ENCODE peak calls at places on chromosome 11, in four cellular contexts. One of them, this sample, is unnamed.

GRCh38 chr11:85721191-85721590 is 35.2 kb upstream of the CCDC89 start:
- DNase-seq in HCT116: no peak
- DNase-seq in HepG2: no peak
- DNase-seq in K562: no peak
- DNase-seq in this sample: no peak

GRCh38 chr11:94519478-94520084 is 7.3 kb downstream of the C11orf97 start:
- DNase-seq in HCT116: peak
- DNase-seq in HepG2: no peak
- DNase-seq in K562: peak
- DNase-seq in this sample: no peak

GRCh38 chr11:72842644-72843330 is 28.6 kb downstream of the ATG16L2 start:
- DNase-seq in HCT116: no peak
- DNase-seq in HepG2: no peak
- DNase-seq in K562: no peak
- DNase-seq in this sample: no peak

GRCh38 chr11:117870176-117870952 is 6.1 kb downstream of the FXYD6 start:
- DNase-seq in HCT116: no peak
- DNase-seq in HepG2: no peak
- DNase-seq in K562: no peak
- DNase-seq in this sample: no peak

GRCh38 chr11:10568486-10568941 is at the start of gene LYVE1:
- DNase-seq in HCT116: no peak
- DNase-seq in HepG2: peak
- DNase-seq in K562: peak
- DNase-seq in this sample: no peak

GRCh38 chr11:123477205-123477907 is 47.3 kb downstream of the GRAMD1B start:
- DNase-seq in HCT116: no peak
- DNase-seq in HepG2: no peak
- DNase-seq in K562: no peak
- DNase-seq in this sample: no peak

GRCh38 chr11:59891781-59892181 is 13.2 kb downstream of the OOSP3 start:
- DNase-seq in HCT116: no peak
- DNase-seq in HepG2: no peak
- DNase-seq in K562: peak
- DNase-seq in this sample: no peak

GRCh38 chr11:3120071-3120792 is 44.9 kb downstream of the OSBPL5 start:
- DNase-seq in HCT116: no peak
- DNase-seq in HepG2: no peak
- DNase-seq in K562: no peak
- DNase-seq in this sample: no peak

GRCh38 chr11:33291004-33291777 is 34.0 kb downstream of the HIPK3 start:
- DNase-seq in HCT116: no peak
- DNase-seq in HepG2: no peak
- DNase-seq in K562: no peak
- DNase-seq in this sample: peak

GRCh38 chr11:86370171-86370570 is 4.5 kb upstream of the CCDC81 start:
- DNase-seq in HCT116: no peak
- DNase-seq in HepG2: no peak
- DNase-seq in K562: no peak
- DNase-seq in this sample: no peak

GRCh38 chr11:82047200-82047599 is 686.5 kb downstream of the FAM181B start:
- DNase-seq in HCT116: no peak
- DNase-seq in HepG2: no peak
- DNase-seq in K562: no peak
- DNase-seq in this sample: no peak

GRCh38 chr11:122097419-122098001 is 18.5 kb downstream of the BLID start:
- DNase-seq in HCT116: no peak
- DNase-seq in HepG2: no peak
- DNase-seq in K562: no peak
- DNase-seq in this sample: no peak

GRCh38 chr11:42112896-42113295 is 653.4 kb upstream of the LRRC4C start:
- DNase-seq in HCT116: no peak
- DNase-seq in HepG2: no peak
- DNase-seq in K562: no peak
- DNase-seq in this sample: no peak

GRCh38 chr11:121841487-121842167 is 274.4 kb downstream of the BLID start:
- DNase-seq in HCT116: no peak
- DNase-seq in HepG2: peak
- DNase-seq in K562: no peak
- DNase-seq in this sample: no peak

GRCh38 chr11:4960877-4961276 is 5.4 kb upstream of the OR51A2 start:
- DNase-seq in HCT116: no peak
- DNase-seq in HepG2: no peak
- DNase-seq in K562: no peak
- DNase-seq in this sample: no peak

GRCh38 chr11:27717801-27718229 is 17.6 kb upstream of the BDNF start:
- DNase-seq in HCT116: no peak
- DNase-seq in HepG2: no peak
- DNase-seq in K562: no peak
- DNase-seq in this sample: no peak

GRCh38 chr11:130203766-130204702 is 44.5 kb downstream of the ST14 start:
- DNase-seq in HCT116: no peak
- DNase-seq in HepG2: no peak
- DNase-seq in K562: no peak
- DNase-seq in this sample: no peak

GRCh38 chr11:83194284-83195175 is 1.0 kb downstream of the ANKRD42 start:
- DNase-seq in HCT116: no peak
- DNase-seq in HepG2: peak
- DNase-seq in K562: peak
- DNase-seq in this sample: no peak

GRCh38 chr11:122375687-122376399 is 259.8 kb upstream of the BLID start:
- DNase-seq in HCT116: peak
- DNase-seq in HepG2: no peak
- DNase-seq in K562: no peak
- DNase-seq in this sample: peak

GRCh38 chr11:80815752-80816453 is 1375.1 kb upstream of the TENM4 start:
- DNase-seq in HCT116: no peak
- DNase-seq in HepG2: no peak
- DNase-seq in K562: no peak
- DNase-seq in this sample: peak

GRCh38 chr11:110331626-110332025 is 35.2 kb upstream of the RDX start:
- DNase-seq in HCT116: no peak
- DNase-seq in HepG2: no peak
- DNase-seq in K562: no peak
- DNase-seq in this sample: no peak

GRCh38 chr11:119629085-119629484 is 99.9 kb downstream of the NECTIN1 start:
- DNase-seq in HCT116: no peak
- DNase-seq in HepG2: no peak
- DNase-seq in K562: no peak
- DNase-seq in this sample: no peak

GRCh38 chr11:32374261-32374711 is 61.1 kb downstream of the WT1 start:
- DNase-seq in HCT116: peak
- DNase-seq in HepG2: peak
- DNase-seq in K562: peak
- DNase-seq in this sample: peak

GRCh38 chr11:129950319-129951034 is 52.2 kb downstream of the PRDM10 start:
- DNase-seq in HCT116: no peak
- DNase-seq in HepG2: no peak
- DNase-seq in K562: peak
- DNase-seq in this sample: no peak

GRCh38 chr11:129373489-129373953 is 2.1 kb upstream of the BARX2 start:
- DNase-seq in HCT116: no peak
- DNase-seq in HepG2: no peak
- DNase-seq in K562: no peak
- DNase-seq in this sample: no peak

GRCh38 chr11:127274328-127274676 is 273.7 kb upstream of the KIRREL3 start:
- DNase-seq in HCT116: no peak
- DNase-seq in HepG2: no peak
- DNase-seq in K562: no peak
- DNase-seq in this sample: no peak

GRCh38 chr11:122036022-122036421 is 80.0 kb downstream of the BLID start:
- DNase-seq in HCT116: no peak
- DNase-seq in HepG2: no peak
- DNase-seq in K562: no peak
- DNase-seq in this sample: no peak

GRCh38 chr11:116703421-116703820 is 69.4 kb downstream of the BUD13 start:
- DNase-seq in HCT116: no peak
- DNase-seq in HepG2: no peak
- DNase-seq in K562: no peak
- DNase-seq in this sample: no peak

GRCh38 chr11:24422371-24422770 is 74.5 kb upstream of the LUZP2 start:
- DNase-seq in HCT116: no peak
- DNase-seq in HepG2: no peak
- DNase-seq in K562: no peak
- DNase-seq in this sample: no peak

GRCh38 chr11:114738954-114739353 is 60.6 kb downstream of the NXPE2 start:
- DNase-seq in HCT116: peak
- DNase-seq in HepG2: peak
- DNase-seq in K562: peak
- DNase-seq in this sample: no peak

GRCh38 chr11:118618115-118618990 is 10.9 kb downstream of the PHLDB1 start:
- DNase-seq in HCT116: no peak
- DNase-seq in HepG2: no peak
- DNase-seq in K562: no peak
- DNase-seq in this sample: no peak

GRCh38 chr11:79397252-79397651 is 43.6 kb downstream of the TENM4 start:
- DNase-seq in HCT116: no peak
- DNase-seq in HepG2: no peak
- DNase-seq in K562: no peak
- DNase-seq in this sample: no peak

GRCh38 chr11:79396674-79397073 is 44.2 kb downstream of the TENM4 start:
- DNase-seq in HCT116: no peak
- DNase-seq in HepG2: no peak
- DNase-seq in K562: no peak
- DNase-seq in this sample: no peak

GRCh38 chr11:79400206-79400605 is 40.6 kb downstream of the TENM4 start:
- DNase-seq in HCT116: no peak
- DNase-seq in HepG2: no peak
- DNase-seq in K562: no peak
- DNase-seq in this sample: no peak

GRCh38 chr11:79393362-79394043 is 47.3 kb downstream of the TENM4 start:
- DNase-seq in HCT116: no peak
- DNase-seq in HepG2: no peak
- DNase-seq in K562: no peak
- DNase-seq in this sample: no peak

GRCh38 chr11:79396001-79396400 is 44.8 kb downstream of the TENM4 start:
- DNase-seq in HCT116: no peak
- DNase-seq in HepG2: no peak
- DNase-seq in K562: no peak
- DNase-seq in this sample: no peak
- TF ChIP-seq SRF in HCT116: no peak
- TF ChIP-seq SRF in HepG2: no peak
- TF ChIP-seq SRF in K562: no peak
- TF ChIP-seq SRF in this sample: no peak

DNA sequence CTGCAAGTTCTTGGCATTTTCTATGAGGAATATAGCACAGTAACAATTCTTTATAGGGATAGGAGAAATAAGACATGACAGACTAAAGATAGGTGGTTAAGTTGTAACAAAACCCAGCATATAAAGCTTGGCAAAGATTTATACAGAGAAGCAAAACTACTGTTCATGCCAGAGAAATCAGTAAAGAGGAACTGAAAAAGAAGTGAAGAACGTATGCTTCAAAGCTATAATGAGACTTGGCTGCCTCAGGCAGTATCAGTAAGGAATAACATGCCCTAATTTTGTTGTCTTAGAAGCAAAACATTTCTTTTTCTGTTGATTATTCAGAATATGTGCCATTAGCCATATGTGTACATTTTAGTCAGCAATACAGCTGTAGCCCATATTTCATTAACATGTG is 403.1 kb downstream of the NELL1 start:
- DNase-seq in HCT116: no peak
- DNase-seq in HepG2: no peak
- DNase-seq in K562: no peak
- DNase-seq in this sample: no peak
- TF ChIP-seq SRF in HCT116: no peak
- TF ChIP-seq SRF in HepG2: no peak
- TF ChIP-seq SRF in K562: no peak
- TF ChIP-seq SRF in this sample: no peak

DNA sequence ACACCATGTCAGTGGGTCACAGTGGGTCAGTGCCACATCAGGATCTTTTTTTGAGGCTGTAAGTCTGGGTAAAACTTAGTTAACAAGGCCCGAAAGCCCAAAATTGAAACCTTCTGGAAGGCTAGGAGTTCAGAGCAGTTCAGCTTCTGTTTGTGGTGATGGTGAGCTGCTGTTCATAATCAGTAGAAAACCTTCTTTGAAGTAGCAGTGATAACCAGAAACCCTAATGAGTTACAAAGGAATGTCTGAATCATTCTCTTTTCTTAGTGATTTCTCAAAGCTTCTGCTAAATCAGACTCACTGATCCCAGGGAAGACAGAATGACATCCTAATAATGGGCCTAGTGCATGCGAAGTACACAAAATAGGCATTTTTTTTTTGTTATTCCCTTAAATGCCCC is 124.7 kb downstream of the PARVA start:
- DNase-seq in HCT116: no peak
- DNase-seq in HepG2: no peak
- DNase-seq in K562: no peak
- DNase-seq in this sample: no peak
- TF ChIP-seq SRF in HCT116: no peak
- TF ChIP-seq SRF in HepG2: no peak
- TF ChIP-seq SRF in K562: no peak
- TF ChIP-seq SRF in this sample: no peak

GRCh38 chr11:126189109-126189929 is 22.1 kb downstream of the RPUSD4 start:
- DNase-seq in HCT116: no peak
- DNase-seq in HepG2: peak
- DNase-seq in K562: no peak
- DNase-seq in this sample: peak

GRCh38 chr11:126185200-126186030 is 26.0 kb downstream of the RPUSD4 start:
- DNase-seq in HCT116: no peak
- DNase-seq in HepG2: peak
- DNase-seq in K562: no peak
- DNase-seq in this sample: no peak

GRCh38 chr11:126186031-126186698 is 25.3 kb downstream of the RPUSD4 start:
- DNase-seq in HCT116: no peak
- DNase-seq in HepG2: no peak
- DNase-seq in K562: no peak
- DNase-seq in this sample: no peak

GRCh38 chr11:126188332-126189108 is 22.9 kb downstream of the RPUSD4 start:
- DNase-seq in HCT116: no peak
- DNase-seq in HepG2: no peak
- DNase-seq in K562: no peak
- DNase-seq in this sample: peak

DNA sequence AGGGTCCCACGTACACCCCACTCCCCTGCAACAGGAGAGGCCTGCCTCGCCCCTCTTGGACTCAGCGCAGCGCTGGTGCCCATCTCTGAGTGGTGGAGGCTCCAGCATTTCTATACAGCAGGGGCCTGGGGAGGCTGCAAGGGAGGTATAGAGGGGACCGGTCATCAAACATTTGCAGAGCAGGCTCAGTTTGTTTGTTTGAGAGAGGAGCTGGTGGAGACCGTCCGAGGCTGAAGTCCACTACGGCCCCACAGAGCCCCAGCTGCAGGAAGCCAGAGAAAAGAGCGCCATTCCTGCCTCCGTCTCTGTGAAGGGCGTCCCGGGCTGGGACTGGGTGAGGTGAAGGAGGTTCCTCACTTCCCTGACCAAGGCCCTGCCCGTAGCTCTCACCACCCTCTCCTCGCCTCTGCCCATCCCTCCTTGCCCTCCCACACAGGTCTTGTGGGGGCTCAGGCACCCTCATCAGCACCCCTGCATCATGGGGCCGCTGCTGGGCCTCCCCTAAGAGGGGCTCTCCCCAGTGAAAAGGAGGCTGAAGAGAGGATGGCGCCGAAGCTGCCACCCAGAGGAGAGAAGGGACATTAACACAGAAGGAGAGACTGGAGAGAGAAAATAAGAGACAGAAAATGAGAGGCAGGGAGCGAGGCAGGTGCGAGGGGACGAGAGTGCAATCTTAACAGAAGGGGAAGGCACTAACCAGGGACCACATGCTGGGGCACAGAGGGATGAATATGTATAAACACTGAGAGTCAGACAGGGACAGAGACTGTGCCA is 24.6 kb downstream of the RPUSD4 start:
- DNase-seq in HCT116: no peak
- DNase-seq in HepG2: peak
- DNase-seq in K562: no peak
- DNase-seq in this sample: no peak
- TF ChIP-seq SRF in HCT116: no peak
- TF ChIP-seq SRF in HepG2: no peak
- TF ChIP-seq SRF in K562: no peak
- TF ChIP-seq SRF in this sample: no peak